ENCODE peak calls at places on chromosomes 12 and 14, in five cellular contexts. One of them, this sample, is unnamed.

GRCh38 chr12:114703060-114703493 is 19.1 kb upstream of the TBX3 start:
- DNase-seq in A549: no peak
- DNase-seq in epithelial cell of esophagus: no peak
- DNase-seq in HFF-Myc: no peak
- DNase-seq in right lobe of liver: no peak
- DNase-seq in this sample: no peak

GRCh38 chr14:29865299-29865698 is 62.3 kb downstream of the PRKD1 start:
- DNase-seq in epithelial cell of esophagus: no peak
- DNase-seq in HFF-Myc: no peak
- DNase-seq in A549: no peak
- DNase-seq in right lobe of liver: no peak
- DNase-seq in this sample: no peak

GRCh38 chr14:34235635-34236300 is 226.3 kb downstream of the SPTSSA start:
- DNase-seq in right lobe of liver: no peak
- DNase-seq in HFF-Myc: no peak
- DNase-seq in epithelial cell of esophagus: no peak
- DNase-seq in A549: no peak
- DNase-seq in this sample: no peak

GRCh38 chr12:5523396-5524115 is 91.6 kb downstream of the NTF3 start:
- DNase-seq in A549: no peak
- DNase-seq in right lobe of liver: no peak
- DNase-seq in HFF-Myc: no peak
- DNase-seq in epithelial cell of esophagus: no peak
- DNase-seq in this sample: no peak

GRCh38 chr14:23577004-23577681 is 1.4 kb downstream of the JPH4 start:
- DNase-seq in right lobe of liver: no peak
- DNase-seq in A549: no peak
- DNase-seq in epithelial cell of esophagus: no peak
- DNase-seq in HFF-Myc: no peak
- DNase-seq in this sample: peak; percentile 63

GRCh38 chr12:4881665-4882064 is 28.0 kb upstream of the KCNA1 start:
- DNase-seq in epithelial cell of esophagus: no peak
- DNase-seq in HFF-Myc: no peak
- DNase-seq in A549: no peak
- DNase-seq in right lobe of liver: no peak
- DNase-seq in this sample: no peak

GRCh38 chr14:77097006-77097688 is 911 bp upstream of the CIPC start:
- DNase-seq in epithelial cell of esophagus: peak; percentile 34
- DNase-seq in HFF-Myc: no peak
- DNase-seq in A549: no peak
- DNase-seq in right lobe of liver: no peak
- DNase-seq in this sample: no peak

GRCh38 chr14:100348779-100349708 is 25.9 kb downstream of the SLC25A47 start:
- DNase-seq in A549: no peak
- DNase-seq in right lobe of liver: no peak
- DNase-seq in epithelial cell of esophagus: no peak
- DNase-seq in HFF-Myc: no peak
- DNase-seq in this sample: no peak

GRCh38 chr12:54258286-54258685 is 21.6 kb downstream of the CBX5 start:
- DNase-seq in A549: no peak
- DNase-seq in HFF-Myc: no peak
- DNase-seq in right lobe of liver: no peak
- DNase-seq in epithelial cell of esophagus: no peak
- DNase-seq in this sample: no peak

GRCh38 chr14:101508196-101508947 is 52.9 kb upstream of the DIO3 start:
- DNase-seq in right lobe of liver: peak; percentile 19
- DNase-seq in HFF-Myc: no peak
- DNase-seq in A549: no peak
- DNase-seq in epithelial cell of esophagus: no peak
- DNase-seq in this sample: no peak

GRCh38 chr12:13046914-13047472 is 2.8 kb downstream of the FAM234B start:
- DNase-seq in HFF-Myc: no peak
- DNase-seq in A549: no peak
- DNase-seq in right lobe of liver: no peak
- DNase-seq in epithelial cell of esophagus: no peak
- DNase-seq in this sample: no peak

GRCh38 chr14:102490456-102490855 is 19.1 kb downstream of the ANKRD9 start:
- DNase-seq in epithelial cell of esophagus: no peak
- DNase-seq in A549: no peak
- DNase-seq in right lobe of liver: peak; percentile 8
- DNase-seq in HFF-Myc: no peak
- DNase-seq in this sample: no peak

GRCh38 chr12:12070674-12071661 is at the start of gene BCL2L14:
- DNase-seq in A549: no peak
- DNase-seq in right lobe of liver: no peak
- DNase-seq in HFF-Myc: no peak
- DNase-seq in epithelial cell of esophagus: peak; percentile 20
- DNase-seq in this sample: peak; percentile 69

GRCh38 chr12:58225067-58225877 is 283.9 kb downstream of the ATP23 start:
- DNase-seq in epithelial cell of esophagus: no peak
- DNase-seq in HFF-Myc: no peak
- DNase-seq in A549: no peak
- DNase-seq in right lobe of liver: no peak
- DNase-seq in this sample: no peak
- TF ChIP-seq CTCF in epithelial cell of esophagus: no peak
- TF ChIP-seq CTCF in HFF-Myc: no peak
- TF ChIP-seq CTCF in A549: no peak
- TF ChIP-seq CTCF in right lobe of liver: no peak
- TF ChIP-seq CTCF in this sample: no peak

DNA sequence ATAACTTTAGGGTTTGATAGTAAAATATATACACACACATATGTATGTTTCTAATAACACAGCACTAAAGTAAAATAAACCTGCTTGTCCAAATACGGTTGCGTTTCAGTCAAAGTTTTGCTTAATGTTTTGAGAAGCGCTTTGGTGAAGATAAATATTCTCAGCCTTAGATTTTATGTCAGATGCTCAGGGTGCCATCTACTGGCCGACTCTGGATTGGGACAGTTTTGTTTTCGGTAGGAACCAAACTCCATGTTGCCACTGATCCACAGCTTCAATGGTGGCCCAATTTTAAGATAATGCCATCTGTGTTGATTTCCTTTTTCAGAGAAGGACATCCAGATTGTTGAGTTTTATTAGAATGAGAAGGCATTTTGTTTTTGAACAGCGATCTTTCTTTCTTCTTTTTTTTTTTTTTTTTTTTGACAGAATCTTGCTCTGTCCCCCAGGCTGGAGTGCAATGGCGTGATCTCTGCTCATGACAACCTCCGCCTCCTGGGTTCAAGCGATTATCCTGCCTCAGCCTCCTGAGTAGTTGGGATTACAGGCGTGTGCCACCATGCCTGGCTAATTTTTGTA is 43.1 kb downstream of the LLPH start:
- DNase-seq in right lobe of liver: peak; percentile 46
- DNase-seq in A549: peak; percentile 45
- DNase-seq in epithelial cell of esophagus: peak; percentile 73
- DNase-seq in HFF-Myc: peak; percentile 78
- DNase-seq in this sample: peak; percentile 57
- TF ChIP-seq CTCF in right lobe of liver: peak; percentile 71
- TF ChIP-seq CTCF in A549: peak; percentile 86
- TF ChIP-seq CTCF in epithelial cell of esophagus: peak; percentile 86
- TF ChIP-seq CTCF in HFF-Myc: peak; percentile 78
- TF ChIP-seq CTCF in this sample: peak; percentile 46

GRCh38 chr12:97404549-97404948 is 58.1 kb upstream of the RMST start:
- DNase-seq in HFF-Myc: no peak
- DNase-seq in epithelial cell of esophagus: peak; percentile 56
- DNase-seq in A549: peak; percentile 25
- DNase-seq in right lobe of liver: peak; percentile 20
- DNase-seq in this sample: peak; percentile 55
- TF ChIP-seq CTCF in HFF-Myc: peak; percentile 25
- TF ChIP-seq CTCF in epithelial cell of esophagus: peak; percentile 91
- TF ChIP-seq CTCF in A549: peak; percentile 44
- TF ChIP-seq CTCF in right lobe of liver: peak; percentile 68
- TF ChIP-seq CTCF in this sample: peak; percentile 75

DNA sequence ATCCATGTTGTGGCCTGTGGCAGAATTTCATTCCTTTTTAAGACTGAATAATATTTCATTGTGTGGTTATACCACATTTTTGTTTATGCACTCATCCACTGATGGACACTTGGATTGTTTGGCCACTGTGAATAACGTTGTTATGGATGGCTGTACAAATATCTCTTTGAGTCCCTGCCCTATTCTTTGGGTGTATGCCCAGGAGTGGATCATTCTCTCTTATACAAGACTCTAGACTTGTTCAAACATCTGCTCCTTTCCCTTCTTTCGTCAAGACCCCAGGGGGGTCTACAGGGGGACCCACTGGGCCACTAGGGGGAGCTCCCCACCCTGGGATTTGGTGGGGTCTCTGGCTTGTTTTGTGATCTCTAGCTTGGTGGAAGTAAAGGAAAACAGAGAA is 77.4 kb downstream of the FBXL14 start:
- DNase-seq in HFF-Myc: no peak
- DNase-seq in epithelial cell of esophagus: peak; percentile 90
- DNase-seq in A549: no peak
- DNase-seq in right lobe of liver: no peak
- DNase-seq in this sample: no peak
- TF ChIP-seq CTCF in HFF-Myc: peak; percentile 54
- TF ChIP-seq CTCF in epithelial cell of esophagus: peak; percentile 6
- TF ChIP-seq CTCF in A549: peak; percentile 33
- TF ChIP-seq CTCF in right lobe of liver: no peak
- TF ChIP-seq CTCF in this sample: peak; percentile 52

GRCh38 chr12:55659486-55660385 is 23.0 kb downstream of the OR10P1 start:
- DNase-seq in A549: no peak
- DNase-seq in epithelial cell of esophagus: no peak
- DNase-seq in right lobe of liver: no peak
- DNase-seq in HFF-Myc: no peak
- DNase-seq in this sample: no peak
- TF ChIP-seq CTCF in A549: peak; percentile 72
- TF ChIP-seq CTCF in epithelial cell of esophagus: peak; percentile 31
- TF ChIP-seq CTCF in right lobe of liver: peak; percentile 38
- TF ChIP-seq CTCF in HFF-Myc: peak; percentile 61
- TF ChIP-seq CTCF in this sample: peak; percentile 58

DNA sequence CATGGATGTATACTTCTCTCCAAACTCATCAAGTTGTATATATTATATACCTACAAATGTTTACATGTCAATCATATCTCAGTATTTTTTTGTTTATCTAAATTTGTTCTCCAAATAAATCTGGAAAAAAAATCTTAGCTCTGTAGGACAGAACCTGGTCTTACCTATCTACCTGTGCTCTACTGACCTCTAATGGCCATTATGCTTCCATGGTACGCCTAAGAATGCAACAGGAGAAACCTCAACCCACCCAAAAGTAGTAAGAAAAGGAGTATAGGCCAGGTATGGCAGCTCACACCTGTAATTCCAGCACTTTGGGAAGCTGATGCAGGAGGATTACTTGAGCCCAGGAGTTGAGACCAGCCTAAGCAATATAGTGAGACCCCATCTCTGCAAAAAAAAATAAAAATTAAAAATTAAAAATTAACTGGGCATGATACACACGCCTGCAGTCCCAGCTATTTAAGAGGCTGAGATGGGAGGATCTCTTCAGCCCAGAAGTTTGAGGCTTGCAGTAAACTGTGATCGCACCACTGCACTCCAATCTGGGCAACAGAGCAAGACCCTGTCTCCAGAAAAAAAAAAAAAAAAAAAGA is 8.7 kb downstream of the OR11H4 start:
- DNase-seq in HFF-Myc: no peak
- DNase-seq in epithelial cell of esophagus: peak; percentile 58
- DNase-seq in right lobe of liver: no peak
- DNase-seq in A549: peak; percentile 10
- DNase-seq in this sample: no peak
- TF ChIP-seq CTCF in HFF-Myc: no peak
- TF ChIP-seq CTCF in epithelial cell of esophagus: peak; percentile 52
- TF ChIP-seq CTCF in right lobe of liver: no peak
- TF ChIP-seq CTCF in A549: peak; percentile 50
- TF ChIP-seq CTCF in this sample: peak; percentile 4

GRCh38 chr12:21775130-21775920 is 819 bp upstream of the KCNJ8 start:
- DNase-seq in right lobe of liver: no peak
- DNase-seq in A549: no peak
- DNase-seq in epithelial cell of esophagus: no peak
- DNase-seq in HFF-Myc: no peak
- DNase-seq in this sample: no peak

GRCh38 chr12:21774358-21775129 is at the start of gene KCNJ8:
- DNase-seq in right lobe of liver: peak; percentile 78
- DNase-seq in A549: peak; percentile 12
- DNase-seq in HFF-Myc: no peak
- DNase-seq in epithelial cell of esophagus: no peak
- DNase-seq in this sample: peak; percentile 15

GRCh38 chr12:21771311-21771710 is 3.2 kb downstream of the KCNJ8 start:
- DNase-seq in A549: no peak
- DNase-seq in epithelial cell of esophagus: no peak
- DNase-seq in right lobe of liver: no peak
- DNase-seq in HFF-Myc: no peak
- DNase-seq in this sample: no peak

GRCh38 chr12:21773799-21774198 is 707 bp downstream of the KCNJ8 start:
- DNase-seq in HFF-Myc: no peak
- DNase-seq in epithelial cell of esophagus: no peak
- DNase-seq in right lobe of liver: no peak
- DNase-seq in A549: no peak
- DNase-seq in this sample: no peak

DNA sequence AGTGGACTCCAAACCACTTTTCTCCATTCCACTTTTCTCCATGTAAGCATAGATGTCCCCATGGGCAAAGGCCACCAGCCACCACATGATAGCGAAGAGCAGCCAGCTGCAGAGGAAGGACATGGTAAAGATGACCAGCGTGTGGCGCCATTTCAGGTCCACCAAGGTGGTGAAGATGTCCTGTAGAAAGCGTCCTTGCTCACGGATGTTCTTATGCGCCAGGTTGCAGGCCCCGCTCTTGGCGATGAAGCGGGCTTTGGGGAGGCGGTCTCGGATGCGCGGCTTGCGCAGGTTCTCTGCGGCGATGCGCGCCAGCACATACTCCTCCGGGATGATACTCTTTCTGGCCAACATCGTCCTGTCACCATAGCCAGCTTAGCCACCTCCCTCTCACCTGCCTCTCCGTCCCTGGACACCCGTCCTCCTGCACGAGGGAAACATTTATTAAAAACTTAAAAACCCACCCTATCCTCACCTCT is 1.2 kb downstream of the KCNJ8 start:
- DNase-seq in epithelial cell of esophagus: no peak
- DNase-seq in HFF-Myc: no peak
- DNase-seq in right lobe of liver: peak; percentile 88
- DNase-seq in A549: no peak
- DNase-seq in this sample: no peak
- TF ChIP-seq CTCF in epithelial cell of esophagus: no peak
- TF ChIP-seq CTCF in HFF-Myc: peak; percentile 27
- TF ChIP-seq CTCF in right lobe of liver: peak; percentile 43
- TF ChIP-seq CTCF in A549: peak; percentile 19
- TF ChIP-seq CTCF in this sample: no peak

This sample was measured in GM13976.